ENCODE peak calls at places on chromosome 6, in seven cellular contexts. N is CD4-positive, alpha-beta T cell; Q is CD8-positive, alpha-beta memory T cell; O is WERI-Rb-1; Y is A549; R is HCT116; V is H9. E is an unnamed sample.

GRCh38 chr6:131250121-131250520 is 114.9 kb downstream of the AKAP7 start:
- DNase-seq in O (no peak), Y (no peak), Q (no peak), R (no peak), V (peak), N (no peak), E (no peak)

GRCh38 chr6:138803914-138804313 is 8.0 kb downstream of the ECT2L start:
- DNase-seq in Q (no peak), N (no peak), Y (no peak), R (no peak), V (no peak), O (no peak), E (no peak)

GRCh38 chr6:91653324-91653723 is 1066.5 kb upstream of the MAP3K7 start:
- DNase-seq in V (no peak), Y (no peak), Q (no peak), R (no peak), O (peak), N (no peak), E (no peak)

GRCh38 chr6:28258877-28259777 is at the start of gene NKAPL:
- DNase-seq in N (peak), V (peak), R (no peak), O (no peak), Q (peak), Y (no peak), E (no peak)

GRCh38 chr6:32267035-32267434 is 43.2 kb upstream of the NOTCH4 start:
- DNase-seq in Y (no peak), V (no peak), N (no peak), R (no peak), O (no peak), Q (no peak), E (no peak)

GRCh38 chr6:112626468-112627082 is 279.4 kb downstream of the RFPL4B start:
- DNase-seq in O (no peak), Y (peak), Q (no peak), V (no peak), R (no peak), N (no peak), E (peak)

GRCh38 chr6:12614468-12614867 is 102.1 kb upstream of the PHACTR1 start:
- DNase-seq in R (no peak), Y (no peak), N (no peak), O (no peak), Q (no peak), V (no peak), E (no peak)

GRCh38 chr6:26571592-26572296 is 25.0 kb upstream of the ABT1 start:
- DNase-seq in Y (peak), R (peak), Q (peak), V (peak), O (peak), N (no peak), E (no peak)

GRCh38 chr6:39088331-39088730 is 26.7 kb downstream of the SAYSD1 start:
- DNase-seq in O (no peak), N (peak), R (no peak), Q (no peak), V (peak), Y (peak), E (no peak)

GRCh38 chr6:139577991-139578604 is 203.7 kb upstream of the CITED2 start:
- DNase-seq in N (no peak), Q (no peak), O (no peak), V (no peak), Y (no peak), R (no peak), E (peak)

GRCh38 chr6:111482236-111482958 is 621 bp downstream of the REV3L start:
- DNase-seq in Y (no peak), O (peak), Q (peak), N (peak), V (no peak), R (no peak), E (no peak)

GRCh38 chr6:33118525-33119123 is 42.8 kb downstream of the HLA-DPB1 start:
- DNase-seq in R (peak), Q (peak), N (no peak), O (peak), Y (peak), V (no peak), E (no peak)

GRCh38 chr6:165245716-165246115 is 63.7 kb downstream of the C6orf118 start:
- DNase-seq in Q (no peak), O (no peak), R (no peak), V (no peak), N (no peak), Y (no peak), E (no peak)

GRCh38 chr6:94389218-94389617 is 969.9 kb upstream of the EPHA7 start:
- DNase-seq in V (no peak), Q (no peak), R (no peak), N (no peak), O (no peak), Y (no peak), E (peak)

GRCh38 chr6:123417411-123417810 is 219.3 kb downstream of the TRDN start:
- DNase-seq in Q (no peak), R (no peak), V (no peak), Y (no peak), N (no peak), O (no peak), E (no peak)

GRCh38 chr6:168071620-168072019 is 7.4 kb downstream of the FRMD1 start:
- DNase-seq in Q (no peak), N (no peak), O (no peak), Y (peak), V (peak), R (no peak), E (no peak)

GRCh38 chr6:135940783-135941182 is 89.3 kb downstream of the PDE7B start:
- DNase-seq in Q (no peak), V (no peak), Y (no peak), O (no peak), N (no peak), R (no peak), E (no peak)

GRCh38 chr6:144190593-144190992 is 40.3 kb downstream of the STX11 start:
- DNase-seq in Y (no peak), V (no peak), Q (no peak), N (no peak), R (no peak), O (no peak), E (peak)

GRCh38 chr6:34865107-34865506 is 22.7 kb downstream of the TAF11 start:
- DNase-seq in R (no peak), Y (no peak), O (no peak), V (no peak), Q (no peak), N (no peak), E (no peak)

GRCh38 chr6:122726649-122727048 is 52.9 kb upstream of the FABP7 start:
- DNase-seq in Y (peak), Q (no peak), O (peak), N (no peak), R (no peak), V (peak), E (no peak)

GRCh38 chr6:10410214-10410873 is 4.5 kb downstream of the TFAP2A start:
- DNase-seq in R (no peak), Y (no peak), N (no peak), Q (no peak), V (no peak), O (no peak), E (no peak)

GRCh38 chr6:43999628-44000027 is 127.6 kb downstream of the MRPL14 start:
- DNase-seq in V (no peak), Q (no peak), Y (no peak), N (no peak), R (no peak), O (no peak), E (no peak)

GRCh38 chr6:44002591-44003344 is 124.5 kb downstream of the MRPL14 start:
- DNase-seq in N (peak), O (peak), Q (peak), V (peak), Y (peak), R (no peak), E (no peak)

GRCh38 chr6:44002071-44002590 is 125.1 kb downstream of the MRPL14 start:
- DNase-seq in Y (peak), N (no peak), R (no peak), V (peak), O (peak), Q (no peak), E (no peak)

GRCh38 chr6:44000164-44000842 is 126.9 kb downstream of the MRPL14 start:
- DNase-seq in N (no peak), O (no peak), V (peak), Q (no peak), Y (no peak), R (peak), E (no peak)

GRCh38 chr6:44001318-44001868 is 125.9 kb downstream of the MRPL14 start:
- DNase-seq in Y (peak), N (no peak), V (peak), R (peak), O (peak), Q (no peak), E (no peak)
- H3K27ac ChIP-seq in Y (peak), N (no peak), V (no peak), R (peak), O (no peak), Q (no peak), E (peak)

GRCh38 chr6:147161974-147162495 is 42.2 kb upstream of the STXBP5 start:
- DNase-seq in O (no peak), Q (no peak), Y (peak), N (no peak), V (no peak), R (no peak), E (peak)
- H3K27ac ChIP-seq in O (no peak), Q (no peak), Y (no peak), N (no peak), V (no peak), R (no peak), E (no peak)

DNA sequence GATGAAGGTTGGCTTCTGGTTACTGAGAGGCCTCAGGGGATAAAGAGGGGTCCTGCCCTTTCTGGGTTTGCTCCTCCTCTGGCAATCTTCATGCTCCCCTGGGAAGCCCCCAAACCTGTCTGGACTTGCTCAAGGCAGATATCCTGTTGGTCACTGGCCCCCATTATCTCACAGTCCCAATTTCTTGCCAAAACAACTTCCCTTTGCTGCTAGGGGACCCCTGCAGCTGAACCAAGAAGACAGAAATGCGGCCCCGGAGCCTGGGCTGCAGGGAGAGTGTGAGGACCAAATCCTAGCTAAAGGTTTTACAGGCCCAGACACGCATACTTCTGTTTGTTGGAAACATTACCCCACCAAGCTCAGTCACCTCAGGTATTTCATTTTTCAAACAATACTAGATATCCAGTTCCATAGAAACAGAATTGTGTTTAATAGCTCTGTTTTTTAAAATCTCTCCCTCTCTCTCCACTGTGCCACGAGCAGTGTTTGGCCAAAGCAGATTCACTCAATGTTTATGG is 63.4 kb upstream of the MRPS10 start:
- DNase-seq in Q (no peak), R (no peak), V (no peak), Y (no peak), O (no peak), N (no peak), E (no peak)
- H3K27ac ChIP-seq in Q (peak), R (no peak), V (no peak), Y (peak), O (peak), N (no peak), E (peak)

GRCh38 chr6:14713966-14714631 is 531.8 kb upstream of the JARID2 start:
- DNase-seq in Y (no peak), O (no peak), R (no peak), N (no peak), Q (no peak), V (no peak), E (no peak)

GRCh38 chr6:14711704-14712397 is 534.0 kb upstream of the JARID2 start:
- DNase-seq in Q (no peak), R (no peak), O (no peak), V (no peak), Y (no peak), N (no peak), E (no peak)

GRCh38 chr6:14713561-14713960 is 532.3 kb upstream of the JARID2 start:
- DNase-seq in N (no peak), V (no peak), Q (no peak), O (no peak), R (no peak), Y (no peak), E (no peak)

GRCh38 chr6:14711056-14711703 is 534.7 kb upstream of the JARID2 start:
- DNase-seq in Y (peak), V (peak), O (peak), N (peak), Q (peak), R (no peak), E (no peak)

DNA sequence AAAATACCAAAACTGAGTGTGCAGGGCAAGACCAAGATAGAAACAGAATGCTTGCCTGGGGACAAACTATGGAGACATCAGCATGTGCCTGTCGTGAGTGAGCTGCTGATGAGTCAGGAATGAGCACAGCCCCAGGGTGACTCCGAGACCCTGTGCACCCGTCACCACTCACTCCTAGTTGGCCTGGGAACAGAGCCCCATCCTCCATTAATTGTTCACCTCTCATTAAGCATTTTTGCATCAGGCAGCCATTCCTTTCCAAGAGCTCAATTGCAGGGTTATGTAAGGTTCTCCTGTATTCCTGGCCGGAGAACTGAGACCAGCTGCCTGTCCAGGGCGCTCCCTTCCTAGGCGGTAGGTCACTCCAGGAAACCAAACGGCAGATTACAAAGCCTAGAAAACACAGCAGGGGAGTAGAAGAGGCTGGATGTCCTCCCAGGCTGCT is 532.8 kb upstream of the JARID2 start:
- DNase-seq in R (no peak), V (no peak), O (no peak), Y (peak), Q (no peak), N (no peak), E (peak)
- H3K27ac ChIP-seq in R (no peak), V (no peak), O (no peak), Y (peak), Q (no peak), N (no peak), E (peak)

DNA sequence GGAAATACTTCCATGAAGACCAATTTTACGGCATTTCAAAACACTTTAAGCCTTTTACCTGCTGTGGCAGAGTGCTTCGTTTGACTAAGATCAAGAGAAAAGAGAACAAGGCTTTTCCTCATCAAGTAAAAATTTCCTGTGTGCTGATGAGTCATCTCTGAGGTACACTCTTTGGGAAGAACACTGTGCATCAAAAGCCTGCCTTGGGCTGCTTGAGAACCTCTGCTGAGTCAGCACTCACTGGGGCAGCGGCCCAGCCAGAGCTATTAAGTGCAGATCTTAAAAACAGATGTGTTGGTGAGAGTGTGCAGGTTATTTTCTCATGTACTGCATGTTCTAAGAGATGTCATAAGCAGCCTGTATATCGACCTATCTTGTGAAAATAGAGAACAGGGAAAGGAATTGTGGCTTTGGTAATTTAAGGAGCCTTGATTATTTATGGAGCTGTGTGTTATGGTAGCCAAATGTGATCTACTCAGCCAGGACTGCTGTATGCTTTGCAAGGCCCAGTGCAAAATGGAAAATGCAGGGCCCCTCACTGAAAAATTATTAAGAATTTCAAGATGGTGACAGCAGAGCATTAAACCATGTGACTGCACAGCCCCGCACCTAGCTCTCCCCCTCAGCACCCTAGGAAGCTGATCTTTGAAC is 208.5 kb downstream of the ARHGAP18 start:
- DNase-seq in N (no peak), R (peak), O (no peak), V (no peak), Y (peak), Q (no peak), E (peak)
- H3K27ac ChIP-seq in N (no peak), R (peak), O (no peak), V (no peak), Y (peak), Q (no peak), E (peak)